ENCODE peak calls at places on chromosomes 11 and 22, in five cellular contexts. C, P, X, L and J are unnamed samples.

GRCh38 chr11:29260939-29261705 is 755.7 kb downstream of the KCNA4 start:
- DNase-seq in P (no peak), C (no peak), X (peak), L (no peak), J (peak)

GRCh38 chr22:46051646-46052045 is 74.7 kb upstream of the WNT7B start:
- DNase-seq in P (no peak), X (no peak), L (no peak), C (no peak), J (no peak)

GRCh38 chr22:45969801-45970464 is 7.0 kb downstream of the WNT7B start:
- DNase-seq in P (no peak), C (no peak), L (no peak), X (no peak), J (no peak)

GRCh38 chr11:132632641-132633124 is 899.6 kb downstream of the OPCML start:
- DNase-seq in X (peak), C (no peak), L (no peak), P (no peak), J (peak)

GRCh38 chr11:3970101-3970500 is 114.6 kb downstream of the STIM1 start:
- DNase-seq in P (no peak), X (no peak), L (no peak), C (no peak), J (no peak)

GRCh38 chr11:64759722-64760719 is at the start of gene PYGM:
- DNase-seq in P (peak), L (peak), C (peak), X (peak), J (no peak)

GRCh38 chr22:45644714-45645113 is 26.9 kb upstream of the ATXN10 start:
- DNase-seq in L (no peak), X (no peak), P (no peak), C (no peak), J (no peak)

GRCh38 chr11:112128483-112129121 is 35.3 kb downstream of the IL18 start:
- DNase-seq in L (no peak), P (no peak), C (no peak), X (peak), J (peak)

GRCh38 chr11:70574725-70575347 is 176.5 kb downstream of the CTTN start:
- DNase-seq in X (no peak), L (no peak), C (no peak), P (no peak), J (no peak)

GRCh38 chr22:42313804-42314581 is 43.5 kb upstream of the TCF20 start:
- DNase-seq in P (peak), L (peak), X (peak), C (peak), J (peak)

GRCh38 chr11:66324626-66325025 is 7.8 kb upstream of the CD248 start:
- DNase-seq in P (no peak), L (no peak), C (no peak), X (peak), J (no peak)

GRCh38 chr11:27838674-27839073 is 138.4 kb upstream of the BDNF start:
- DNase-seq in P (no peak), X (no peak), L (no peak), C (no peak), J (no peak)

GRCh38 chr22:46696225-46696518 is 41.9 kb downstream of the CERK start:
- DNase-seq in L (no peak), X (no peak), C (no peak), P (no peak), J (no peak)

GRCh38 chr22:32444068-32444467 is 20.2 kb downstream of the BPIFC start:
- DNase-seq in C (peak), P (peak), X (no peak), L (no peak), J (peak)

GRCh38 chr11:17014774-17015638 is 792 bp upstream of the PLEKHA7 start:
- DNase-seq in C (peak), X (peak), L (peak), P (peak), J (no peak)

GRCh38 chr11:15117751-15118150 is 3.0 kb downstream of the INSC start:
- DNase-seq in C (no peak), L (no peak), P (no peak), X (no peak), J (no peak)

GRCh38 chr11:76785513-76785912 is 2.4 kb downstream of the TSKU start:
- DNase-seq in L (no peak), C (no peak), X (no peak), P (no peak), J (no peak)

GRCh38 chr11:68128682-68129327 is 7.6 kb upstream of the CHKA start:
- DNase-seq in X (peak), C (no peak), L (no peak), P (peak), J (peak)

GRCh38 chr22:24302591-24302990 is 32.0 kb downstream of the SPECC1L start:
- DNase-seq in P (no peak), X (no peak), L (no peak), C (no peak), J (no peak)

GRCh38 chr22:44207173-44207980 is 26.7 kb downstream of the PARVG start:
- DNase-seq in C (no peak), X (no peak), P (no peak), L (no peak), J (no peak)

GRCh38 chr22:45971389-45972028 is 5.5 kb downstream of the WNT7B start:
- DNase-seq in P (no peak), L (no peak), X (peak), C (no peak), J (no peak)

GRCh38 chr11:95791385-95792033 is 1.2 kb downstream of the CEP57 start:
- DNase-seq in L (no peak), X (no peak), P (no peak), C (no peak), J (no peak)

GRCh38 chr11:63614136-63614664 is at the start of gene PLAAT3:
- DNase-seq in P (peak), X (peak), L (peak), C (peak), J (peak)

GRCh38 chr11:83046626-83047172 is 25.0 kb downstream of the RAB30 start:
- DNase-seq in L (no peak), P (no peak), X (no peak), C (no peak), J (no peak)

GRCh38 chr11:101718406-101718805 is 134.6 kb upstream of the TRPC6 start:
- DNase-seq in C (no peak), X (peak), L (no peak), P (no peak), J (no peak)

GRCh38 chr22:35862697-35863096 is 145.0 kb downstream of the APOL5 start:
- DNase-seq in C (no peak), X (no peak), L (no peak), P (no peak), J (no peak)

GRCh38 chr11:40602866-40603578 is 856.4 kb downstream of the LRRC4C start:
- DNase-seq in L (no peak), X (no peak), C (no peak), P (no peak), J (peak)

GRCh38 chr11:95245038-95245437 is 14.0 kb upstream of the SESN3 start:
- DNase-seq in P (no peak), L (no peak), X (peak), C (no peak), J (peak)

GRCh38 chr11:79285756-79286155 is 155.1 kb downstream of the TENM4 start:
- DNase-seq in L (no peak), P (no peak), X (no peak), C (no peak), J (no peak)

GRCh38 chr11:3196161-3197043 is 22.2 kb downstream of the MRGPRG start:
- DNase-seq in P (no peak), L (peak), X (no peak), C (no peak), J (no peak)

GRCh38 chr11:12270817-12271216 is 106.6 kb upstream of the PARVA start:
- DNase-seq in P (no peak), L (no peak), X (no peak), C (no peak), J (no peak)

GRCh38 chr11:37322333-37323194 is 724.5 kb upstream of the RAG2 start:
- DNase-seq in C (no peak), L (no peak), X (no peak), P (no peak), J (no peak)

GRCh38 chr22:38952382-38952993 is 4.9 kb upstream of the APOBEC3A start:
- DNase-seq in X (no peak), L (no peak), C (no peak), P (no peak), J (no peak)

DNA sequence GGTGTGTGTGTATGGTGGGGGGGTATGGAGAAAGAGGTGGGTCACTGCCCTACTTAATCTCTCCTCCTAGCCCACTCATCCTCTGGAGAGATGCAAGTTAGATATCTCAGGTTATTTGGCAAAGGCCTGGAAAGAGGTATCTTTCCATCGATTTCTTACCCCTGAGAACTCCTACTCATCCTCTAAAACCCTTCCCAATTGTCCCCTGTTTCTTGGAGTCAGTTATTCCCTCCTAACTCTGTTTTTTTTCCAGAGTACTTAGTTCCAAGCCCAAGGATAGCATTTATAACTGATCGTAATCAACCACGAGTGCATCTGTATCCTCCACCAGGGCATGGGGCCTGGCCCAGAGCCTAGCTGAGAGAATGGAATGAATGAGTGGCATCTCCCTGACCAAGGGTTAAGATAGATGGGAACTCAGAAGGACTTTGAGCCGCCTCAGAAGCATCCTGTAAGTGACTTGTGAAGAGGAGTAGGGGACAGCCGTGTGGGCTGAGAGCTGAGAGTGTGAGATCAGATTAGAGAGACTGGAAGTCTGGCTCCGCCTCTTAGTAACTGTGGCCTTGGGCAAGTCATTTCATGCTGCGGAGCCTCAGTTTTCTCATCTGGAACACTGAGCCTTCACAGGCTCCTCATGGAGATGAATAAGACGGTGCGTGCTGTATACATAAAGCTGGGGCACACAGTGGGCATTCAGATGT is 16.2 kb downstream of the CD6 start:
- DNase-seq in C (no peak), P (no peak), L (no peak), X (no peak), J (no peak)
- H3K4me2 ChIP-seq in C (no peak), P (no peak), L (no peak), X (no peak), J (no peak)

GRCh38 chr11:19768197-19768596 is 55.6 kb downstream of the NAV2 start:
- DNase-seq in P (no peak), C (no peak), L (no peak), X (no peak), J (no peak)
- H4K91ac ChIP-seq in P (no peak), C (no peak), L (peak), X (no peak), J (no peak)

GRCh38 chr22:29799217-29799680 is 32.1 kb downstream of the UQCR10 start:
- DNase-seq in X (peak), P (no peak), L (no peak), C (no peak), J (peak)
- H2BK12ac ChIP-seq in X (peak), P (no peak), L (no peak), C (no peak), J (peak)

GRCh38 chr11:34299962-34300350 is 57.9 kb downstream of the ABTB2 start:
- DNase-seq in P (no peak), C (no peak), L (no peak), X (no peak), J (no peak)
- H3K4me2 ChIP-seq in P (no peak), C (no peak), L (peak), X (no peak), J (no peak)

GRCh38 chr11:10590516-10590915 is 22.1 kb upstream of the LYVE1 start:
- DNase-seq in X (no peak), P (no peak), C (no peak), L (no peak), J (peak)
- H4K91ac ChIP-seq in X (no peak), P (no peak), C (no peak), L (no peak), J (no peak)

GRCh38 chr11:74620537-74620936 is 28.2 kb downstream of the POLD3 start:
- DNase-seq in L (no peak), C (no peak), P (no peak), X (no peak), J (no peak)
- H2BK12ac ChIP-seq in L (no peak), C (no peak), P (no peak), X (no peak), J (no peak)

DNA sequence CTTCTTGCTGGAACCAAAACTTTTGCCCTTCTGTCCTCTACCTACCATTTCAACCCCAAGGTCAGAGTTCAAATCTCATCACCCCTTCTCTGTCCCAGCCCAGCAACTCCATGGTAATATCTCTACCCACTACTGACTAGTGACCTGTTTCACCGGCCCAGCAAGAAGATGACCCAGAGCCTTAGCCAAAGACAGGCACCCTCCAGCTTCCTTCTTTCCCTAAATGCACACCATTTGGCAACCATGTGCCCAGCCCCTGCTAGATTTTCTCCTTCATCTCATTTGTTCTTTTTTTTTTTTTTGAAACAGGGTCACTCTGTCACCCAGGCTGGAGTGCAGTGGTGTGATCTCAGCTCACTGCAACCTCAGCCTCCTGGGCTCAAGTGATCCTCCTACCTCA is 14.9 kb downstream of the ARAP1 start:
- DNase-seq in C (no peak), L (no peak), X (no peak), P (no peak), J (no peak)
- H3K4me2 ChIP-seq in C (no peak), L (no peak), X (no peak), P (no peak), J (no peak)

GRCh38 chr22:30314918-30315317 is 11.8 kb downstream of the TBC1D10A start:
- DNase-seq in X (peak), P (no peak), C (no peak), L (no peak), J (peak)
- H4K91ac ChIP-seq in X (peak), P (no peak), C (no peak), L (no peak), J (peak)

GRCh38 chr11:41920374-41920773 is 460.9 kb upstream of the LRRC4C start:
- DNase-seq in C (no peak), X (no peak), L (no peak), P (no peak), J (no peak)
- H2BK12ac ChIP-seq in C (no peak), X (no peak), L (no peak), P (no peak), J (no peak)

GRCh38 chr11:555500-556174 is 4.9 kb downstream of the LMNTD2 start:
- DNase-seq in C (no peak), L (peak), P (no peak), X (no peak), J (no peak)

GRCh38 chr11:554428-554823 is 6.1 kb downstream of the LMNTD2 start:
- DNase-seq in P (no peak), X (no peak), C (no peak), L (no peak), J (no peak)

GRCh38 chr11:556175-556699 is 4.3 kb downstream of the LMNTD2 start:
- DNase-seq in C (no peak), L (peak), X (peak), P (no peak), J (peak)

GRCh38 chr11:553949-554398 is 6.6 kb downstream of the LMNTD2 start:
- DNase-seq in P (no peak), L (no peak), X (no peak), C (no peak), J (no peak)

GRCh38 chr11:554824-555499 is 5.6 kb downstream of the LMNTD2 start:
- DNase-seq in X (peak), C (peak), P (peak), L (peak), J (peak)
- H3K4me2 ChIP-seq in X (peak), C (peak), P (peak), L (peak), J (peak)